ENCODE peak calls at places on chromosomes 13 and 19, in nine cellular contexts. B is lower lobe of right lung, P is cardiac fibroblast, Z is cardiac muscle cell, F is ovary, J is fibroblast of mammary gland, I is left ventricle myocardium inferior, R is lower leg skin, A is OCI-LY7. M is an unnamed sample.

GRCh38 chr13:99178636-99179035 is 22.0 kb upstream of the UBAC2 start:
- DNase-seq in B (no peak), P (peak; percentile 43), Z (no peak), F (no peak), J (peak; percentile 10), I (peak; percentile 30), R (no peak), A (peak; percentile 81), M (peak; percentile 25)

GRCh38 chr13:49563513-49563912 is 21.8 kb downstream of the RCBTB1 start:
- DNase-seq in B (no peak), P (peak; percentile 43), Z (no peak), F (no peak), J (peak; percentile 57), I (no peak), R (no peak), A (no peak), M (peak; percentile 74)

GRCh38 chr19:45637890-45638667 is 1.1 kb downstream of the EML2 start:
- DNase-seq in B (no peak), P (peak; percentile 51), Z (no peak), F (no peak), J (peak; percentile 27), I (no peak), R (no peak), A (no peak), M (peak; percentile 63)

GRCh38 chr19:49213791-49214190 is 56.2 kb downstream of the TRPM4 start:
- DNase-seq in B (no peak), P (no peak), Z (no peak), F (no peak), J (no peak), I (no peak), R (no peak), A (no peak), M (no peak)

GRCh38 chr19:51064534-51065220 is at the start of gene KLK13:
- DNase-seq in B (peak; percentile 53), P (peak; percentile 2), Z (peak; percentile 30), F (peak; percentile 39), J (peak; percentile 25), I (peak; percentile 34), R (peak; percentile 81), A (no peak), M (no peak)

GRCh38 chr13:21988624-21989023 is 317.8 kb downstream of the FGF9 start:
- DNase-seq in B (no peak), P (no peak), Z (no peak), F (no peak), J (no peak), I (no peak), R (peak; percentile 42), A (no peak), M (no peak)

GRCh38 chr13:32159147-32159869 is 127.7 kb downstream of the FRY start:
- DNase-seq in B (no peak), P (no peak), Z (no peak), F (no peak), J (no peak), I (no peak), R (no peak), A (no peak), M (no peak)

GRCh38 chr19:3224346-3225325 is at the start of gene CELF5:
- DNase-seq in B (no peak), P (no peak), Z (peak; percentile 81), F (peak; percentile 59), J (no peak), I (peak; percentile 38), R (no peak), A (peak; percentile 60), M (peak; percentile 23)

GRCh38 chr13:101977475-101977874 is 424.4 kb downstream of the FGF14 start:
- DNase-seq in B (no peak), P (peak; percentile 3), Z (no peak), F (no peak), J (peak; percentile 12), I (no peak), R (no peak), A (no peak), M (no peak)

GRCh38 chr13:113178070-113178895 is 19.8 kb downstream of the PROZ start:
- DNase-seq in B (no peak), P (peak; percentile 94), Z (no peak), F (no peak), J (peak; percentile 90), I (no peak), R (no peak), A (no peak), M (peak; percentile 53)

GRCh38 chr19:29421186-29421525 is 104.6 kb upstream of the VSTM2B start:
- DNase-seq in B (no peak), P (no peak), Z (no peak), F (no peak), J (no peak), I (no peak), R (no peak), A (no peak), M (no peak)

GRCh38 chr13:107095876-107096275 is 527.9 kb upstream of the ARGLU1 start:
- DNase-seq in B (no peak), P (no peak), Z (no peak), F (no peak), J (no peak), I (no peak), R (no peak), A (no peak), M (no peak)

GRCh38 chr13:33228645-33229445 is 56.7 kb downstream of the STARD13 start:
- DNase-seq in B (no peak), P (peak; percentile 83), Z (peak; percentile 56), F (no peak), J (peak; percentile 88), I (no peak), R (no peak), A (peak; percentile 64), M (peak; percentile 58)

GRCh38 chr19:1266818-1267440 is 2.2 kb upstream of the CIRBP start:
- DNase-seq in B (peak; percentile 86), P (no peak), Z (peak; percentile 77), F (peak; percentile 82), J (no peak), I (peak; percentile 83), R (peak; percentile 96), A (peak; percentile 71), M (peak; percentile 56)

GRCh38 chr19:54159352-54160181 is at the start of gene LENG1:
- DNase-seq in B (peak; percentile 100), P (peak; percentile 100), Z (peak; percentile 100), F (peak; percentile 99), J (peak; percentile 100), I (peak; percentile 99), R (peak; percentile 100), A (peak; percentile 100), M (peak; percentile 100)
- TF ChIP-seq CTCF in B (no peak), P (peak; percentile 11), Z (peak; percentile 36), F (peak; percentile 69), J (no peak), I (peak; percentile 47), R (no peak), A (peak; percentile 64), M (no peak)

GRCh38 chr19:27796540-27796939 is 1416.4 kb downstream of the UQCRFS1 start:
- DNase-seq in B (no peak), P (no peak), Z (no peak), F (no peak), J (no peak), I (no peak), R (no peak), A (no peak), M (no peak)

GRCh38 chr19:27793644-27794443 is 1419.1 kb downstream of the UQCRFS1 start:
- DNase-seq in B (peak; percentile 97), P (peak; percentile 96), Z (peak; percentile 95), F (peak; percentile 88), J (peak; percentile 93), I (peak; percentile 93), R (peak; percentile 98), A (peak; percentile 95), M (peak; percentile 97)

GRCh38 chr19:27796073-27796472 is 1416.9 kb downstream of the UQCRFS1 start:
- DNase-seq in B (no peak), P (no peak), Z (no peak), F (no peak), J (peak; percentile 26), I (no peak), R (no peak), A (no peak), M (no peak)

GRCh38 chr19:27794444-27795042 is 1418.4 kb downstream of the UQCRFS1 start:
- DNase-seq in B (no peak), P (peak; percentile 50), Z (peak; percentile 65), F (no peak), J (peak; percentile 37), I (no peak), R (no peak), A (peak; percentile 31), M (peak; percentile 33)

DNA sequence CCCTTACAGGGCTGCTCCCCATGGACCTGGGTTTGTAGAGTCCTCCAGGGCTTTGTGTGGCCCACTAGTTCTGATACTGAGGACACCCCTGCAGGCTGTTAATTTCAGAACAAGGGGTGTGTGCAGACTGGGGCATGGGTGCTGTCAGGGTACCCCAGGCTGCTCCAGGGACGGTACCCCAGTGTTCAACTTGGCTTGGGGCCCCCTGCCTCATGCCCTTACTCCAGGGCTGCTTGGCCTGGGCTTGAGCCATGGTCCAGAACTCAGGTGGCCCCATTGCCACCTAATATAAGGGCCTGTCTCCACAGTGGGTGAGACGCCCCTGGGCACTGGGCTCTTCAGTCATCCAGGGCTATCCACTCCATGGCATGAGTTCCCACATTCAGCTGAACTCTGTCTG is 1417.6 kb downstream of the UQCRFS1 start:
- DNase-seq in B (peak; percentile 39), P (no peak), Z (no peak), F (no peak), J (no peak), I (no peak), R (no peak), A (no peak), M (no peak)
- H3K4me3 ChIP-seq in B (no peak overlapping the region), P (no peak overlapping the region), Z (no peak overlapping the region), F (peak overlapping the region; percentile 72), J (no peak overlapping the region), I (peak overlapping the region; percentile 89), R (no peak overlapping the region), A (peak overlapping the region; percentile 84), M (no peak overlapping the region)

DNA sequence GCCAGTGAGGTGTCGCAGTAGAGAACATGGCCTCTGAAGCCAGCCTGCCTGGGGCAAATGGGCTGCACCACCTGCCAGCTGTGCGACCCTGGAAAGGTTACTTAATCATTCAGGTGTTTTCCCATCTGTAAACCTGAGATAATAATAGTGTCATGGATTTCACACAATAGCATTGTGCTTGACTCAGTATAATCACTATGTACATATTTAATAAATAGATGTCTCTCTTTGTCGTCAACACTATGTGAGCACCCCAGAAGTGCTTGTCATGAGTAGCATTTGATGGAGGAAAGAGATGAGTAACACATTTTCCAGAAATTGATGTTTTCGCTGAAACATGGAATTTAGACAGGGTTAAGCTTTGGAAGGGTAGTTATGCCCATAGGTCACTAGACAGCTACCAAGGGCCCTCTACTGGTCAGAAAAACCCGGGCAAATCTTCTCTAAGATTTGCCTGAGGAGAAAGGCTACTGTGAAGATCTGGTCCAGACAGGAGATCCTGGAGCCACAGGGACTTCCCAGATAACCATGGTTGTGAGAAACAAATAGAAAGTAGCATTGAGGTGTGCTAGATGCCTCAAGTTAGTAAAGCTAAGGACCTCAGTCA is 9.5 kb upstream of the MBNL2 start:
- DNase-seq in B (no peak), P (peak; percentile 65), Z (no peak), F (no peak), J (peak; percentile 58), I (no peak), R (no peak), A (peak; percentile 4), M (peak; percentile 54)
- TF ChIP-seq CTCF in B (peak; percentile 62), P (peak; percentile 83), Z (peak; percentile 79), F (no peak), J (peak; percentile 85), I (peak; percentile 72), R (no peak), A (peak; percentile 60), M (peak; percentile 72)

DNA sequence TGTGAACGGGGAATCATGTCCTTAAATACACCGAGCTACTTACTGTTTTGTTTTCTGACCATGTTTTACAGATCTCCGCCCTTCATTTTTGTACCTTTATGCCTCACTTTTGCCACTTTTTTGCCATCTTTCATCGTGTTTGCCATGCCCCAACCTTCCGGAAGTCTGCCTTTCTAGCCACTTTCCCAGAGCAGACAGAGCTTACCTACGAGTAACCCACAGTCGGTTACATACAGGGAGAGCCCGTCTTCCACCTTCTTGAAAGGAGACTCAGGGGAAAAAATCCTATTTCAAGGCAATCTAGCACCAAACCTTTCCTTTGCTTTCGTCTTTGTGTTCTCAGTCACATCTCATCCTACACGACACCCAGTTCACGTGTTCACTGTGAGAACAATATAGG is 26.1 kb downstream of the RFPL4AL1 start:
- DNase-seq in B (no peak), P (no peak), Z (no peak), F (no peak), J (no peak), I (no peak), R (no peak), A (no peak), M (no peak)
- H3K4me3 ChIP-seq in B (no peak overlapping the region), P (no peak overlapping the region), Z (no peak overlapping the region), F (no peak overlapping the region), J (no peak overlapping the region), I (no peak overlapping the region), R (no peak overlapping the region), A (no peak overlapping the region), M (no peak overlapping the region)

M was measured in epithelial cell of esophagus.